ENCODE peak calls at places on chromosomes 12 and 14, in nine cellular contexts. J is kidney epithelial cell; H is cardiac fibroblast; F is astrocyte; W is RWPE1; T is HFFc6; N is activated CD8-positive, alpha-beta T cell treated with anti-CD3 and anti-CD28 coated beads for 36 hours; R is breast epithelium; Q is tibial nerve. D is an unnamed sample.

GRCh38 chr14:22852599-22852939 is 16.2 kb downstream of the MMP14 start:
- DNase-seq in J (no peak), H (no peak), F (no peak), W (no peak), T (no peak), N (no peak), R (no peak), Q (no peak), D (no peak)

GRCh38 chr12:13179159-13180074 is 17.1 kb upstream of the EMP1 start:
- DNase-seq in J (no peak), H (peak; percentile 72), F (no peak), W (peak; percentile 60), T (no peak), N (peak; percentile 82), R (no peak), Q (no peak), D (peak; percentile 62)

GRCh38 chr12:62301799-62302133 is 41.6 kb downstream of the USP15 start:
- DNase-seq in J (no peak), H (no peak), F (no peak), W (no peak), T (no peak), N (no peak), R (no peak), Q (no peak), D (no peak)

GRCh38 chr12:7154901-7155470 is 24.8 kb downstream of the CLSTN3 start:
- DNase-seq in J (no peak), H (no peak), F (no peak), W (no peak), T (peak; percentile 22), N (no peak), R (no peak), Q (no peak), D (no peak)

GRCh38 chr14:20631023-20631820 is 10.3 kb downstream of the OR6S1 start:
- DNase-seq in J (no peak), H (peak; percentile 74), F (no peak), W (no peak), T (peak; percentile 71), N (peak; percentile 72), R (no peak), Q (peak; percentile 61), D (peak; percentile 76)

GRCh38 chr12:26489908-26490307 is 294.5 kb downstream of the SSPN start:
- DNase-seq in J (no peak), H (no peak), F (no peak), W (no peak), T (no peak), N (no peak), R (no peak), Q (no peak), D (no peak)

GRCh38 chr12:85280984-85281946 is 1.2 kb downstream of the ALX1 start:
- DNase-seq in J (no peak), H (no peak), F (no peak), W (no peak), T (no peak), N (no peak), R (no peak), Q (no peak), D (peak; percentile 11)

GRCh38 chr12:25115677-25116076 is 79.3 kb downstream of the DNAI7 start:
- DNase-seq in J (no peak), H (no peak), F (no peak), W (no peak), T (no peak), N (no peak), R (no peak), Q (no peak), D (no peak)

GRCh38 chr14:105491366-105492006 is 440 bp downstream of the TEDC1 start:
- DNase-seq in J (no peak), H (peak; percentile 44), F (no peak), W (peak; percentile 89), T (peak; percentile 28), N (peak; percentile 94), R (no peak), Q (no peak), D (peak; percentile 37)

GRCh38 chr12:106855221-106855758 is 80.8 kb downstream of the RIC8B start:
- DNase-seq in J (no peak), H (no peak), F (no peak), W (no peak), T (no peak), N (no peak), R (no peak), Q (no peak), D (no peak)
- TF ChIP-seq CTCF in J (no peak), H (no peak), F (no peak), W (no peak), T (no peak), N (no peak), R (no peak), Q (no peak), D (no peak)

GRCh38 chr14:98208943-98209342 is 1063.1 kb downstream of the BCL11B start:
- DNase-seq in J (no peak), H (no peak), F (no peak), W (no peak), T (no peak), N (no peak), R (no peak), Q (no peak), D (no peak)
- TF ChIP-seq CTCF in J (no peak), H (no peak), F (no peak), W (no peak), T (no peak), N (no peak), R (no peak), Q (no peak), D (no peak)

GRCh38 chr14:77217551-77217950 is 36.0 kb downstream of the TMEM63C start:
- DNase-seq in J (no peak), H (no peak), F (no peak), W (no peak), T (no peak), N (no peak), R (no peak), Q (no peak), D (no peak)
- TF ChIP-seq CTCF in J (no peak), H (no peak), F (no peak), W (no peak), T (no peak), N (no peak), R (no peak), Q (no peak), D (no peak)

GRCh38 chr14:67532998-67533753 is at the start of gene PLEKHH1:
- DNase-seq in J (no peak), H (peak; percentile 64), F (peak; percentile 67), W (peak; percentile 76), T (peak; percentile 46), N (peak; percentile 77), R (peak; percentile 69), Q (peak; percentile 40), D (peak; percentile 48)
- TF ChIP-seq CTCF in J (no peak), H (no peak), F (no peak), W (peak; percentile 4), T (no peak), N (no peak), R (no peak), Q (no peak), D (no peak)

DNA sequence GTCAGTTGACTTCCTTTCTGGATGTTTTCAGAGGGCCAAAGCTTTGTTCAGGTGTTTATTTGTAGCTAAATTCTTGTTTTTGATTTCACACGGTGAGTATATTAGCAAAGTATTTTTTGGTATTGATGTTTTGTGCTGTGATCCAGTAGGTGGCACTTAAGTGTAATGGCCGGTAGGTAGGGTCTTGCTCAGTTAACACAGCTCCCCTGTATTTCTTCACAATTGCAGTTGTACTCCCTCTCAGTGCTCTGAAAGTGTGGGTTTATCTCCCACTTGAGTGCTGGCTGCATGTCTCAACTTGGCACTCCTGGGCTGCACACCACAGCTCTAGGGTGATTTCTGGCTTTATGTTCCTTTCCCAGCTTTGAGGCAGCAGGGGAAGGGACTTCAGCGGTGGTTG is 339.5 kb downstream of the AEBP2 start:
- DNase-seq in J (no peak), H (peak; percentile 53), F (no peak), W (no peak), T (no peak), N (no peak), R (no peak), Q (no peak), D (peak; percentile 34)
- TF ChIP-seq CTCF in J (no peak), H (no peak), F (no peak), W (no peak), T (no peak), N (no peak), R (no peak), Q (no peak), D (no peak)

DNA sequence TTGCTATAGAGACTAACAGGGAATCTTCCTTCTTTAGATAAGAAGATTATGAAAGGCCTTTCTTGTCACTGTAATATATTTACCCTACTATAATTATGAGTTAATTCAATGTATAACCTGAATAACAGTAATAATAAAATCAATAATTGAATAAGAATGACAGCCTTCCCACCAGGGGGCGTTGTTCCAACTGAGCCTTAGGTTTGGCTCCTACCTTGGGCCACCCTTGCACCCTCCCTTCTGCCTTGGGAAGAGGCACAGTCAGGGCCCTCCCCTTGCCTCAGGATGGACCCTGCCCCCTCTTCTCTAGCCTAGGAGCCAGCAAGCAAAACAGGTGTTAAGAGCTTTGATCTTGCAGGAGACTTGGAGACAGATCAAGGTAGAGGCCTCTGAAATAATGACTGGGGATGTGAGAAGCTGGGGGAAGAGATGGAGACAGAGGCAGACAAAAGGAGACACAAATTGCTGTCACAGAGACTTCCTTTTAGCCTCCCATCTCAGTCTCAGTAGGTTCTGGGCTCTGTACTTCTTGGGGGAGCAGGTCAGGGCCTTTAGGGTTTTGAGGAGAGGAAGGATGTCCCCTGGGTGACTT is 40.1 kb upstream of the CISTR start:
- DNase-seq in J (no peak), H (no peak), F (no peak), W (no peak), T (no peak), N (peak; percentile 46), R (no peak), Q (no peak), D (no peak)
- TF ChIP-seq CTCF in J (peak; percentile 50), H (peak; percentile 45), F (peak; percentile 35), W (peak; percentile 37), T (peak; percentile 87), N (peak; percentile 77), R (peak; percentile 22), Q (no peak), D (peak; percentile 39)